ENCODE peak calls at places on chromosomes 13 and 19, in six cellular contexts. Q is fibroblast of lung, V is ascending aorta, G is neural progenitor cell, D is HCT116, Y is psoas muscle. B is an unnamed sample. For H3K4me1, the result is how much of the 10 kb centered on the place peaks cover.

GRCh38 chr13:113298001-113298945 is 1.2 kb downstream of the LAMP1 start:
- DNase-seq in V (no peak), Y (no peak), G (no peak), D (no peak), Q (peak), B (no peak)

GRCh38 chr19:6963937-6964336 is 57.3 kb downstream of the MBD3L2B start:
- DNase-seq in Y (no peak), G (no peak), V (no peak), Q (no peak), D (peak), B (no peak)

GRCh38 chr19:1853295-1854031 is 5.2 kb upstream of the REXO1 start:
- DNase-seq in Y (peak), D (peak), Q (peak), V (peak), G (peak), B (peak)

GRCh38 chr13:33871207-33872004 is 53.5 kb downstream of the RFC3 start:
- DNase-seq in D (no peak), Q (no peak), Y (no peak), V (no peak), G (no peak), B (no peak)

GRCh38 chr19:23991170-23991569 is 76.5 kb downstream of the ZNF726 start:
- DNase-seq in G (no peak), Q (no peak), V (no peak), Y (no peak), D (no peak), B (no peak)

GRCh38 chr13:29845440-29846056 is 4.9 kb downstream of the UBL3 start:
- DNase-seq in G (no peak), Y (no peak), Q (peak), D (no peak), V (no peak), B (no peak)

GRCh38 chr13:71156550-71156949 is 710.5 kb downstream of the DACH1 start:
- DNase-seq in D (no peak), V (no peak), G (no peak), Y (no peak), Q (no peak), B (no peak)

GRCh38 chr19:35351441-35352176 is 3.9 kb downstream of the FFAR1 start:
- DNase-seq in G (no peak), V (no peak), D (no peak), Q (no peak), Y (no peak), B (peak)

GRCh38 chr13:104327217-104327616 is 1261.0 kb upstream of the SLC10A2 start:
- DNase-seq in Y (no peak), D (no peak), Q (no peak), V (no peak), G (no peak), B (no peak)

GRCh38 chr13:65149687-65150086 is 2080.4 kb downstream of the PCDH9 start:
- DNase-seq in Y (no peak), G (no peak), V (no peak), D (no peak), Q (no peak), B (peak)

GRCh38 chr13:101127741-101128353 is 288.5 kb downstream of the NALCN start:
- DNase-seq in Y (no peak), D (peak), Q (peak), V (no peak), G (peak), B (no peak)

GRCh38 chr19:9175326-9175725 is 3.5 kb upstream of the OR7D2 start:
- DNase-seq in V (no peak), Q (no peak), Y (no peak), G (no peak), D (no peak), B (no peak)

GRCh38 chr19:53158119-53158656 is 665 bp downstream of the ZNF347 start:
- DNase-seq in G (peak), Y (peak), V (peak), D (no peak), Q (peak), B (peak)

GRCh38 chr13:113091211-113091771 is 14.3 kb upstream of the F7 start:
- DNase-seq in V (no peak), G (no peak), Y (peak), Q (no peak), D (no peak), B (peak)

GRCh38 chr19:56155124-56155687 is 14.1 kb downstream of the ZNF444 start:
- DNase-seq in Q (no peak), Y (no peak), D (no peak), G (peak), V (no peak), B (no peak)

GRCh38 chr13:73833331-73834070 is 300.7 kb downstream of the KLF12 start:
- DNase-seq in G (no peak), V (no peak), Q (peak), Y (no peak), D (no peak), B (no peak)

GRCh38 chr13:70703755-70704154 is 595.5 kb upstream of the KLHL1 start:
- DNase-seq in D (no peak), Y (no peak), Q (peak), G (no peak), V (no peak), B (no peak)

GRCh38 chr19:29495091-29495490 is 30.7 kb upstream of the VSTM2B start:
- DNase-seq in Q (no peak), D (no peak), V (no peak), Y (no peak), G (no peak), B (no peak)

GRCh38 chr13:51425410-51426042 is 27.3 kb downstream of the INTS6 start:
- DNase-seq in Y (no peak), V (no peak), G (no peak), D (no peak), Q (peak), B (no peak)

GRCh38 chr13:102948006-102948405 is 102.2 kb downstream of the ERCC5 start:
- DNase-seq in D (no peak), G (peak), V (no peak), Q (peak), Y (no peak), B (no peak)

GRCh38 chr19:55383279-55383788 is 758 bp downstream of the TMEM238 start:
- DNase-seq in V (no peak), Q (no peak), Y (no peak), D (no peak), G (no peak), B (no peak)

GRCh38 chr13:66341038-66341437 is 889.1 kb downstream of the PCDH9 start:
- DNase-seq in D (no peak), V (no peak), G (no peak), Y (no peak), Q (no peak), B (no peak)

GRCh38 chr13:79898202-79898826 is 417.4 kb downstream of the NDFIP2 start:
- DNase-seq in G (no peak), Y (no peak), D (no peak), Q (no peak), V (no peak), B (no peak)

GRCh38 chr19:10453852-10454251 is 33.5 kb downstream of the PDE4A start:
- DNase-seq in Q (no peak), V (no peak), Y (no peak), G (no peak), D (no peak), B (no peak)

GRCh38 chr19:55385749-55386514 is at the start of gene RPL28:
- DNase-seq in V (peak), Q (peak), D (peak), G (peak), Y (peak), B (peak)

GRCh38 chr13:67951431-67951830 is 721.3 kb upstream of the PCDH9 start:
- DNase-seq in Q (no peak), V (no peak), G (no peak), D (no peak), Y (no peak), B (no peak)

GRCh38 chr19:22945560-22945959 is 57.4 kb downstream of the ZNF728 start:
- DNase-seq in G (peak), Y (no peak), D (peak), Q (peak), V (no peak), B (no peak)

GRCh38 chr13:100024023-100024422 is 42.4 kb downstream of the ZIC2 start:
- DNase-seq in V (no peak), D (no peak), G (no peak), Q (no peak), Y (no peak), B (no peak)

GRCh38 chr19:47020132-47020805 is 632 bp downstream of the NPAS1 start:
- DNase-seq in D (no peak), V (no peak), Y (no peak), Q (no peak), G (peak), B (no peak)

GRCh38 chr19:5700455-5701092 is 10.5 kb downstream of the RPL36 start:
- DNase-seq in G (no peak), Y (no peak), V (no peak), D (no peak), Q (no peak), B (no peak)

GRCh38 chr19:14114854-14115253 is 2.7 kb downstream of the PRKACA start:
- DNase-seq in G (peak), D (no peak), Y (peak), V (no peak), Q (no peak), B (peak)

GRCh38 chr19:11538232-11539036 is at the start of gene CNN1:
- DNase-seq in Y (peak), D (no peak), V (peak), G (peak), Q (peak), B (peak)

GRCh38 chr13:22114630-22115311 is 443.9 kb downstream of the FGF9 start:
- DNase-seq in V (no peak), Y (no peak), D (no peak), Q (peak), G (no peak), B (no peak)

GRCh38 chr13:30862707-30863106 is 43.4 kb upstream of the MEDAG start:
- DNase-seq in Q (no peak), D (no peak), V (peak), Y (peak), G (peak), B (no peak)

GRCh38 chr19:18144906-18145305 is 8.1 kb upstream of the PIK3R2 start:
- DNase-seq in G (no peak), Y (no peak), Q (no peak), D (no peak), V (no peak), B (no peak)

GRCh38 chr13:98366959-98367358 is 189.9 kb upstream of the RNF113B start:
- DNase-seq in G (no peak), Q (no peak), D (no peak), Y (no peak), V (peak), B (no peak)

GRCh38 chr13:98370806-98371553 is 193.9 kb upstream of the RNF113B start:
- DNase-seq in V (no peak), G (no peak), D (no peak), Q (peak), Y (peak), B (no peak)

GRCh38 chr13:98370261-98370660 is 193.2 kb upstream of the RNF113B start:
- DNase-seq in Y (no peak), V (no peak), D (no peak), G (no peak), Q (no peak), B (no peak)

GRCh38 chr13:98365291-98365690 is 188.2 kb upstream of the RNF113B start:
- DNase-seq in Q (no peak), V (no peak), Y (no peak), G (no peak), D (no peak), B (no peak)

GRCh38 chr13:98368019-98368418 is 190.9 kb upstream of the RNF113B start:
- DNase-seq in Y (no peak), V (no peak), G (no peak), Q (peak), D (no peak), B (no peak)
- H3K4me1 ChIP-seq in Y (under half), V (under half), G (under half), Q (under half), D (under half), B (under half)

DNA sequence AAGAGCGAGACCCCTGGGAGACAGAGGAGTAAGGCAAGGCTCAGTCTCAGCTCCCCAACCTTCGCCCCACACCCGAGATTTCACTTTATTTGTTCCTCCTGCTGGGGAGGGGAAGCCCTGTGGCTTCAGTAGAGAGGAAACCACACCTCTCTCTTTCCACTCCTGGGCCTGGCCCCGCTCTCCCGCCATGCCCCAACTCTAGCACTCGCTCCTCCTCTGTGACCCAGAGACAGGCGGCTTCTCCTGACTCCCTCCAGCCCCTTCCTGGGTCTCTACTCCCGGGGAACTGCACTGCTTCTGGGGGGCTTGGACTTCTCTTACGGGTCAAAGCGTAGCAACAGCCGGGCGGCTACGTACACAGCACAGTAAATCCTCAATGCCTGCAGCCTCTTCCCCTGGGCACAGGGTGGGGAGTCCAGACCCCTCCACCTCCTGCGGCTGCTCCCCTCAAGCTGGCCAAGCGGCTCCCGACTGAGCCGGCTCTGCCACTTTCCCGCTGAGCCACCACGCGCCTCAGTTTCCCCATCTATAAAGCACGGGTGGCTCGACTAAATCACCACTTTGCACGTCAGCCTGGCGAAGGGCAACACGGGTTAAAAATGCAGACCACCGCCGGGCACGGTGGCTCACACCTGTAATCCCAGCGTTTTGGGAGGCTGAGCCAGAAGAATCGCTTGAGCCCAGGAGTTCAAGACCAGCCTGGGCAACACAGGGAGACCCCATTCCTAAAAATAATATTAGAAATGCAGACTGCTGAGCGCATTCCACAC is 1.4 kb downstream of the RNF126 start:
- DNase-seq in Y (no peak), G (no peak), D (no peak), V (no peak), Q (no peak), B (no peak)
- H3K27ac ChIP-seq in Y (peak), G (no peak), D (peak), V (peak), Q (peak), B (peak)

DNA sequence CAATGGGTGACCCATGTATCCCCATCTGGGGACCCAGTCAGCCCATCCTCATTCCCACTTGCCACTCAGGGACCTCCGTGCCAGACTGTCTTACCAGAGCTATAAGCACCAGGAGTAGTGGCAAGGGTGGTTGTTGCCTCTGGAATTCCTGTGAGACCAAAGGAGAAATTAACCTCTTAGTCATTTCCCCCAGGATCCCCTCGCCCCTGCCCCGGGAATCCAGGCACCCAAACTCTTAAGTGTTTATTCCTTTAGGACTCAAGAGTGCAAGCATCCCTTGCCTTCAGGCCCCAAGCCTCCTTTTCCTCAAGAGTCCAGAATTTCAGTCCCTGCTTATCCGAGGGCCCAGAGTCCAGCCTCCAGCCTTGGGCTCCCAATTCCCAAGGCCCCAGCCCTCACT is 9.2 kb downstream of the NTN5 start:
- DNase-seq in Q (no peak), V (no peak), G (no peak), D (no peak), Y (no peak), B (no peak)
- H3K4me1 ChIP-seq in Q (under half), V (under half), G (under half), D (under half), Y (under half), B (under half)

GRCh38 chr19:32361574-32362317 is 16.3 kb downstream of the ZNF507 start:
- DNase-seq in D (no peak), V (no peak), G (no peak), Q (no peak), Y (no peak), B (peak)
- H3K27ac ChIP-seq in D (no peak), V (peak), G (no peak), Q (no peak), Y (no peak), B (no peak)

GRCh38 chr19:54317108-54317964 is 4.4 kb upstream of the LILRA5 start:
- DNase-seq in V (no peak), Q (no peak), G (no peak), Y (no peak), D (no peak), B (no peak)
- H3K4me1 ChIP-seq in V (under half), Q (under half), G (under half), Y (under half), D (under half), B (under half)

GRCh38 chr13:48504606-48505369 is 28.1 kb downstream of the RCBTB2 start:
- DNase-seq in G (no peak), Y (no peak), D (no peak), V (no peak), Q (no peak), B (no peak)
- H3K27ac ChIP-seq in G (no peak), Y (peak), D (no peak), V (peak), Q (no peak), B (peak)

DNA sequence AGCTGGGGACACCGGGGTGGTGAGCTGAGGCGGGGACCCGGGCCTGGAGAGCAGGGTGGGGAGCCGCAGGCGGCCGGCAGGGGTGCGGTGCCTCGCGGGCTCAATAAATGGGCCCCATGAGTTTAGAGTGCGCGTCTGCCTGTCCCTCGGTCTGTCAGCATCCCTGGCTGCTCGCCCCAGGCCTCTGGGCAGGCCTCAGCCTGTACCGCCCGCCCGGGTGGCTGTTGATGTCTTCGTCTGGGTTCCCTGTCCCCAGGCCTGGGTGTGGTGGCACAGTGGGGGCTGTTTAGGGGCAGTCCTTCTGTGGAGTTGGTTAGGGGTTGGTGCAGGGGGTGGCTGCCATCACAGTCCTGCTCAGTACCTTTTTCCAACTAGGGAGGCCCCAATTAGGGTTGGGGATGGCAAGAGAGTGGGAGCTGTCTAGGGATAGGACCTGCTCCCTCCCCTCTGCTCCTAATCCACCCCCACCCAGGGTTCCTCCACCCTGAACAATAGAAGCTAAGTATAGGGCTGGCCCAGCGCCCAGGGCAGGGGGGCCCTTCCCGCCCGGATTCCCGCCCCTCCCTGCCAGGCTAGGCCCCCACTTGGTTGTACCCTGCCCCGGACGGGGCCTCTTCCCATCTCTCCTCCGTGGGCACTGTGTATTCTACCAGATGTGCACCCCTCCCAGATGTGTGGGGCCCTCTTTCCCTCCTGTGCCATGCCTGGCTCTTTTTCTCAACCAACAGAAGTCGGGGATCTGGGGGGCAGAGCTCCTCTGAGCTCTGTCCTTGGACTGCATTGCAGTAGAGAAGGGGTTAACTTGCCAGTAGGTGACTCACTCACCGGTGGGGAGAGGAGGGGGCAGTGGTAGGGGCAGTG is 12.4 kb downstream of the CIC start:
- DNase-seq in Q (peak), D (no peak), G (peak), Y (peak), V (peak), B (peak)
- H3K4me1 ChIP-seq in Q (half or more), D (half or more), G (under half), Y (half or more), V (half or more), B (half or more)